ENCODE peak calls at places on chromosomes 3 and 15, in five cellular contexts. L is stomach; N is AG04449; B is CD4-positive, alpha-beta T cell; I is activated gamma-delta T cell treated with Interleukin-2 at 50 U/mL for 16 hours. O is an unnamed sample.

GRCh38 chr3:108296239-108296638 is at the start of gene HHLA2:
- DNase-seq in L (no peak), N (no peak), B (no peak), I (no peak), O (no peak)

GRCh38 chr15:92886229-92886628 is 13.9 kb upstream of the CHD2 start:
- DNase-seq in L (no peak), N (no peak), B (no peak), I (no peak), O (no peak)

GRCh38 chr3:87052499-87053260 is 61.7 kb upstream of the VGLL3 start:
- DNase-seq in L (no peak), N (no peak), B (no peak), I (no peak), O (no peak)

GRCh38 chr3:119524931-119525662 is 26.8 kb downstream of the TIMMDC1 start:
- DNase-seq in L (no peak), N (no peak), B (no peak), I (no peak), O (no peak)

GRCh38 chr3:145015243-145015642 is 1043.6 kb downstream of the DIPK2A start:
- DNase-seq in L (no peak), N (no peak), B (no peak), I (no peak), O (no peak)

GRCh38 chr3:100107227-100107626 is 7.1 kb downstream of the FILIP1L start:
- DNase-seq in L (no peak), N (no peak), B (no peak), I (no peak), O (no peak)

GRCh38 chr15:32843211-32843907 is 125.6 kb downstream of the GREM1 start:
- DNase-seq in L (no peak), N (peak), B (no peak), I (no peak), O (no peak)

GRCh38 chr15:32717290-32718081 is at the start of gene GREM1:
- DNase-seq in L (no peak), N (no peak), B (no peak), I (no peak), O (no peak)

GRCh38 chr15:51750942-51751686 is at the start of gene TMOD2:
- DNase-seq in L (peak), N (no peak), B (peak), I (peak), O (peak)